ENCODE peak calls at places on chromosomes 3 and 15, in six cellular contexts. M is natural killer cell, P is erythroblast, T is type B pancreatic cell, G is DMS 273 treated with DMSO at 0.1 percent for 48 hours, V is tibial artery. L is an unnamed sample.
A peak's percentile ranks its signal among the peaks of the same experiment; 100 is the strongest.

GRCh38 chr3:134485075-134485536 is 679 bp downstream of the ANAPC13 start:
- DNase-seq in V (no peak), T (no peak), P (peak; percentile 64), M (no peak), G (no peak), L (no peak)

GRCh38 chr3:29936766-29937165 is 655.9 kb downstream of the RBMS3 start:
- DNase-seq in M (no peak), P (no peak), G (no peak), V (no peak), T (no peak), L (no peak)

GRCh38 chr3:113532698-113533533 is 561 bp downstream of the SIDT1 start:
- DNase-seq in V (peak; percentile 29), G (no peak), T (no peak), P (peak; percentile 22), M (peak; percentile 42), L (no peak)

GRCh38 chr15:65361708-65362459 is 15.9 kb downstream of the IGDCC3 start:
- DNase-seq in V (no peak), T (no peak), G (no peak), M (no peak), P (no peak), L (no peak)

GRCh38 chr3:95442766-95443165 is 1371.6 kb upstream of the EPHA6 start:
- DNase-seq in G (no peak), M (no peak), P (no peak), V (no peak), T (no peak), L (no peak)

GRCh38 chr3:119524931-119525662 is 26.8 kb downstream of the TIMMDC1 start:
- DNase-seq in G (no peak), V (no peak), T (no peak), M (no peak), P (no peak), L (no peak)

GRCh38 chr3:11734-12133 is 184.8 kb upstream of the CHL1 start:
- DNase-seq in G (no peak), V (no peak), P (no peak), M (no peak), T (no peak), L (no peak)

GRCh38 chr3:136818851-136819783 is at the start of gene SLC35G2:
- DNase-seq in M (no peak), P (no peak), T (peak; percentile 79), V (peak; percentile 39), G (peak; percentile 85), L (no peak)

GRCh38 chr3:172559029-172559428 is 35.8 kb upstream of the TNFSF10 start:
- DNase-seq in V (peak; percentile 59), G (no peak), P (no peak), T (no peak), M (no peak), L (no peak)

GRCh38 chr15:77631790-77632551 is 741 bp downstream of the LINGO1 start:
- DNase-seq in G (no peak), M (no peak), P (no peak), T (no peak), V (no peak), L (no peak)

GRCh38 chr15:70376031-70376928 is 278.6 kb upstream of the TLE3 start:
- DNase-seq in V (no peak), G (no peak), M (no peak), P (no peak), T (peak; percentile 56), L (no peak)

GRCh38 chr15:28192772-28193171 is 93.7 kb upstream of the OCA2 start:
- DNase-seq in V (no peak), P (no peak), M (no peak), T (no peak), G (no peak), L (no peak)

GRCh38 chr3:121748638-121749275 is 784 bp downstream of the GOLGB1 start:
- DNase-seq in V (no peak), T (no peak), M (no peak), P (peak; percentile 41), G (no peak), L (no peak)

GRCh38 chr3:106337116-106337515 is 468.3 kb upstream of the CBLB start:
- DNase-seq in G (no peak), T (no peak), V (no peak), P (no peak), M (no peak), L (no peak)

GRCh38 chr3:12440927-12441326 is 43.4 kb upstream of the TSEN2 start:
- DNase-seq in V (peak; percentile 27), M (no peak), G (no peak), T (no peak), P (no peak), L (peak; percentile 65)

GRCh38 chr3:129824926-129825541 is 68.5 kb downstream of the TMCC1 start:
- DNase-seq in M (no peak), T (no peak), P (peak; percentile 71), G (peak; percentile 9), V (no peak), L (peak; percentile 19)

GRCh38 chr3:70744536-70744935 is 432.1 kb upstream of the MDFIC2 start:
- DNase-seq in P (no peak), T (no peak), G (no peak), V (no peak), M (no peak), L (no peak)

GRCh38 chr3:8438507-8439079 is 63.0 kb upstream of the LMCD1 start:
- DNase-seq in P (no peak), V (no peak), M (no peak), T (no peak), G (no peak), L (no peak)

GRCh38 chr3:150005243-150006102 is 34.8 kb upstream of the PFN2 start:
- DNase-seq in T (no peak), G (no peak), V (no peak), M (no peak), P (no peak), L (no peak)

GRCh38 chr3:50656417-50657195 is 18.1 kb upstream of the DOCK3 start:
- DNase-seq in M (no peak), G (no peak), P (no peak), V (no peak), T (no peak), L (no peak)

GRCh38 chr15:48616216-48616615 is 29.3 kb downstream of the FBN1 start:
- DNase-seq in G (no peak), V (no peak), M (no peak), T (no peak), P (no peak), L (no peak)

GRCh38 chr3:139472380-139473010 is 3.8 kb downstream of the RBP2 start:
- DNase-seq in T (no peak), M (no peak), G (peak; percentile 52), V (no peak), P (no peak), L (no peak)

GRCh38 chr3:103218793-103219192 is 784.0 kb downstream of the ZPLD1 start:
- DNase-seq in T (no peak), G (no peak), P (no peak), M (no peak), V (no peak), L (no peak)